ENCODE peak calls at places on chromosomes 4 and X, in six cellular contexts. One of them, this sample, is unnamed.

GRCh38 chrX:116490091-116490490 is 27.3 kb upstream of the CT83 start:
- DNase-seq in heart left ventricle: no peak
- DNase-seq in fibroblast of mammary gland: peak; percentile 8
- DNase-seq in breast epithelium: no peak
- DNase-seq in right atrium auricular region: no peak
- DNase-seq in A549: peak; percentile 1
- DNase-seq in this sample: no peak

GRCh38 chrX:47221756-47222155 is 3.3 kb downstream of the CDK16 start:
- DNase-seq in heart left ventricle: no peak
- DNase-seq in fibroblast of mammary gland: no peak
- DNase-seq in breast epithelium: no peak
- DNase-seq in right atrium auricular region: no peak
- DNase-seq in A549: no peak
- DNase-seq in this sample: no peak

GRCh38 chr4:87839309-87839946 is 6.7 kb downstream of the MEPE start:
- DNase-seq in heart left ventricle: no peak
- DNase-seq in fibroblast of mammary gland: peak; percentile 56
- DNase-seq in breast epithelium: no peak
- DNase-seq in right atrium auricular region: peak; percentile 69
- DNase-seq in A549: peak; percentile 34
- DNase-seq in this sample: no peak

GRCh38 chr4:41120297-41121217 is 93.8 kb downstream of the APBB2 start:
- DNase-seq in heart left ventricle: no peak
- DNase-seq in fibroblast of mammary gland: peak; percentile 71
- DNase-seq in breast epithelium: no peak
- DNase-seq in right atrium auricular region: peak; percentile 69
- DNase-seq in A549: no peak
- DNase-seq in this sample: no peak

GRCh38 chrX:10104958-10105658 is 51.7 kb upstream of the CLCN4 start:
- DNase-seq in heart left ventricle: no peak
- DNase-seq in fibroblast of mammary gland: peak; percentile 21
- DNase-seq in breast epithelium: no peak
- DNase-seq in right atrium auricular region: no peak
- DNase-seq in A549: no peak
- DNase-seq in this sample: no peak

GRCh38 chrX:24646745-24647182 is 383 bp downstream of the PCYT1B start:
- DNase-seq in heart left ventricle: no peak
- DNase-seq in fibroblast of mammary gland: peak; percentile 5
- DNase-seq in breast epithelium: no peak
- DNase-seq in right atrium auricular region: no peak
- DNase-seq in A549: no peak
- DNase-seq in this sample: no peak

GRCh38 chr4:113874480-113874879 is 105.0 kb downstream of the ARSJ start:
- DNase-seq in heart left ventricle: no peak
- DNase-seq in fibroblast of mammary gland: no peak
- DNase-seq in breast epithelium: no peak
- DNase-seq in right atrium auricular region: no peak
- DNase-seq in A549: no peak
- DNase-seq in this sample: no peak

GRCh38 chr4:139754913-139755312 is 89.3 kb downstream of the MGST2 start:
- DNase-seq in heart left ventricle: no peak
- DNase-seq in fibroblast of mammary gland: no peak
- DNase-seq in breast epithelium: no peak
- DNase-seq in right atrium auricular region: no peak
- DNase-seq in A549: no peak
- DNase-seq in this sample: no peak

GRCh38 chrX:17020371-17020770 is 73.9 kb downstream of the REPS2 start:
- DNase-seq in heart left ventricle: no peak
- DNase-seq in fibroblast of mammary gland: peak; percentile 61
- DNase-seq in breast epithelium: no peak
- DNase-seq in right atrium auricular region: no peak
- DNase-seq in A549: no peak
- DNase-seq in this sample: no peak

GRCh38 chrX:96721398-96721797 is 36.8 kb downstream of the DIAPH2 start:
- DNase-seq in heart left ventricle: no peak
- DNase-seq in fibroblast of mammary gland: no peak
- DNase-seq in breast epithelium: no peak
- DNase-seq in right atrium auricular region: no peak
- DNase-seq in A549: no peak
- DNase-seq in this sample: no peak

GRCh38 chrX:136626237-136626636 is 21.7 kb upstream of the CD40LG start:
- DNase-seq in heart left ventricle: no peak
- DNase-seq in fibroblast of mammary gland: no peak
- DNase-seq in breast epithelium: no peak
- DNase-seq in right atrium auricular region: no peak
- DNase-seq in A549: no peak
- DNase-seq in this sample: no peak
- H3K4me3 ChIP-seq in heart left ventricle: no peak overlapping the region
- H3K4me3 ChIP-seq in fibroblast of mammary gland: no peak overlapping the region
- H3K4me3 ChIP-seq in breast epithelium: no peak overlapping the region
- H3K4me3 ChIP-seq in right atrium auricular region: no peak overlapping the region
- H3K4me3 ChIP-seq in A549: no peak overlapping the region
- H3K4me3 ChIP-seq in this sample: no peak overlapping the region

GRCh38 chr4:141814499-141814898 is 178.1 kb downstream of the IL15 start:
- DNase-seq in heart left ventricle: no peak
- DNase-seq in fibroblast of mammary gland: no peak
- DNase-seq in breast epithelium: no peak
- DNase-seq in right atrium auricular region: no peak
- DNase-seq in A549: no peak
- DNase-seq in this sample: no peak
- TF ChIP-seq CTCF in heart left ventricle: no peak
- TF ChIP-seq CTCF in fibroblast of mammary gland: no peak
- TF ChIP-seq CTCF in breast epithelium: no peak
- TF ChIP-seq CTCF in right atrium auricular region: no peak
- TF ChIP-seq CTCF in A549: no peak
- TF ChIP-seq CTCF in this sample: no peak

DNA sequence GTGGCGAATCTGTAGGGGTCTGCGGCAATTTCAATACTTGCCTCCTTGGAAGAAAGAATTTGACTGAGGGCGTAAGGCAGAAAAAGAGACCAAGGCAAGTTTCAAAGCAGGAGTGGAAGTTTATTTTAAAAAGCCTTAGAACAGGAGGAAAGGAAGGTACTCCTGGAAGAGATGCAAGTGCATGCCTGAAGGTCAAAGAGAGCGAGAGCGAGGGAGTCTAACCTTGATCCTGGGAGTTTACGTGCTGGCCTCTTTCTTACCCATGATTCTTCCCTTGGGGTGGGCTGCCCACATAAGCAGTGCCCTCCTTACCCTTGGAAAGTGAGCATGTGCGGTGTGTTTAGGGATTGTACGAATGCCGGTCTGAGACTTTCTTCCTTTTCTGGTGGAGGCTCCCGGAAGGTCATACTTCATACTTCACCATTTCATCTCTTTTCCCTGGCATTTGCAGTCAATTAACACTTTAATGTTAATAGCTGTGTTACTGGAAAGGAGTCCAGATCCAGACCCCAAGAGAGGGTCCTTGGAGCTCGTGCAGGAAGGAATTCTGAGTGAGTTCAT is 40.0 kb downstream of the ARSD start:
- DNase-seq in heart left ventricle: no peak
- DNase-seq in fibroblast of mammary gland: no peak
- DNase-seq in breast epithelium: no peak
- DNase-seq in right atrium auricular region: no peak
- DNase-seq in A549: no peak
- DNase-seq in this sample: no peak
- H3K4me3 ChIP-seq in heart left ventricle: peak overlapping the region; percentile 44
- H3K4me3 ChIP-seq in fibroblast of mammary gland: peak overlapping the region; percentile 36
- H3K4me3 ChIP-seq in breast epithelium: peak overlapping the region; percentile 46
- H3K4me3 ChIP-seq in right atrium auricular region: peak overlapping the region; percentile 26
- H3K4me3 ChIP-seq in A549: peak overlapping the region; percentile 43
- H3K4me3 ChIP-seq in this sample: peak overlapping the region; percentile 34

GRCh38 chr4:3416821-3417221 is 24.9 kb upstream of the HGFAC start:
- DNase-seq in heart left ventricle: peak; percentile 53
- DNase-seq in fibroblast of mammary gland: no peak
- DNase-seq in breast epithelium: no peak
- DNase-seq in right atrium auricular region: no peak
- DNase-seq in A549: no peak
- DNase-seq in this sample: no peak

GRCh38 chr4:3416270-3416669 is 25.5 kb upstream of the HGFAC start:
- DNase-seq in heart left ventricle: peak; percentile 31
- DNase-seq in fibroblast of mammary gland: no peak
- DNase-seq in breast epithelium: no peak
- DNase-seq in right atrium auricular region: no peak
- DNase-seq in A549: no peak
- DNase-seq in this sample: no peak

GRCh38 chr4:3419836-3420605 is 21.7 kb upstream of the HGFAC start:
- DNase-seq in heart left ventricle: peak; percentile 21
- DNase-seq in fibroblast of mammary gland: no peak
- DNase-seq in breast epithelium: no peak
- DNase-seq in right atrium auricular region: no peak
- DNase-seq in A549: no peak
- DNase-seq in this sample: no peak

GRCh38 chr4:3417448-3417847 is 24.3 kb upstream of the HGFAC start:
- DNase-seq in heart left ventricle: peak; percentile 55
- DNase-seq in fibroblast of mammary gland: no peak
- DNase-seq in breast epithelium: no peak
- DNase-seq in right atrium auricular region: no peak
- DNase-seq in A549: no peak
- DNase-seq in this sample: no peak

GRCh38 chr4:3418029-3418762 is 23.6 kb upstream of the HGFAC start:
- DNase-seq in heart left ventricle: peak; percentile 57
- DNase-seq in fibroblast of mammary gland: no peak
- DNase-seq in breast epithelium: no peak
- DNase-seq in right atrium auricular region: no peak
- DNase-seq in A549: no peak
- DNase-seq in this sample: no peak
- TF ChIP-seq CTCF in heart left ventricle: no peak
- TF ChIP-seq CTCF in fibroblast of mammary gland: no peak
- TF ChIP-seq CTCF in breast epithelium: no peak
- TF ChIP-seq CTCF in right atrium auricular region: no peak
- TF ChIP-seq CTCF in A549: peak; percentile 19
- TF ChIP-seq CTCF in this sample: peak; percentile 21

DNA sequence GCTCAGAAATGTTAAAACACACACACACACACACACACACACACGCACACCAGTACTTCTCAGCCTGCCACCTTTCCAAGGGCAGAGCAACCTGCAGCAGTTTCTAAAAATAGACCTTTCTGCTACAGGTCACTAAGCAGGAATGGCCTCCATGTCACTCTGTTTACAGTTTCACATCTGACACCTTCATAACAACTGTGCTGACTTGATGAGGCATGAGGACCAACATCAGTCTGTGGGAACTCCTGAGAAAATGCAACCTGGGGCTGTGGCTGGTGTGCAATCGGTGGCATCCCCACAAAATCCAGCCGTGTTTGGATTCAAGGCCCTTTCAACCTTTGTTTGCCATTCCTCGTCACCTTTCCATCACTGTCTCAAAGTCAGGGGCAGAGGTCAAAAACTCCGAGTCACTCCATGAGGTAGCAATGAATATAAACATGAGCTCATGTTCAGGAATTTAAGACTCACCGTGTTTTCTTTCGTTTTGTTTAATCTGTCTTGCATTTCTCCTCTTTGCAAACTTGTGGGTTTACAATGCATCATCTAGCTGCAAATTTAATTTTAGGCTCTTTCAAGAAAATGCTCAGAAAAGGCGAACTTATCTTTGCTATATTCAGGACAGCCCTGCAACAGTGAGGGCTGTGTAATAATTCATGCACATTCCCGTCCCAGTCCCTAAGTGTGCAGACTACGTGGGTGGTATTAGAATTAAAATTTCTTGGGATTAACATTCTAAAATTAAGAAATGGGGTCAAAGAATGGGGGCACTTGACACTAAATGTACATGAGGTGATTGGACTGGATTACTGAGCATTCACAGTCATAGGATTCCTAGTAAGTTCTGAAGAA is 135.3 kb downstream of the SHROOM3 start:
- DNase-seq in heart left ventricle: no peak
- DNase-seq in fibroblast of mammary gland: peak; percentile 63
- DNase-seq in breast epithelium: no peak
- DNase-seq in right atrium auricular region: no peak
- DNase-seq in A549: peak; percentile 67
- DNase-seq in this sample: no peak
- H3K4me3 ChIP-seq in heart left ventricle: no peak overlapping the region
- H3K4me3 ChIP-seq in fibroblast of mammary gland: no peak overlapping the region
- H3K4me3 ChIP-seq in breast epithelium: no peak overlapping the region
- H3K4me3 ChIP-seq in right atrium auricular region: no peak overlapping the region
- H3K4me3 ChIP-seq in A549: peak overlapping the region; percentile 10
- H3K4me3 ChIP-seq in this sample: no peak overlapping the region

GRCh38 chr4:117085185-117085701 is at the start of gene TRAM1L1:
- DNase-seq in heart left ventricle: peak; percentile 76
- DNase-seq in fibroblast of mammary gland: peak; percentile 51
- DNase-seq in breast epithelium: peak; percentile 62
- DNase-seq in right atrium auricular region: peak; percentile 67
- DNase-seq in A549: peak; percentile 61
- DNase-seq in this sample: peak; percentile 10
- TF ChIP-seq CTCF in heart left ventricle: no peak
- TF ChIP-seq CTCF in fibroblast of mammary gland: no peak
- TF ChIP-seq CTCF in breast epithelium: no peak
- TF ChIP-seq CTCF in right atrium auricular region: no peak
- TF ChIP-seq CTCF in A549: no peak
- TF ChIP-seq CTCF in this sample: no peak

GRCh38 chr4:94455081-94455480 is 3.3 kb downstream of the PDLIM5 start:
- DNase-seq in heart left ventricle: no peak
- DNase-seq in fibroblast of mammary gland: peak; percentile 87
- DNase-seq in breast epithelium: peak; percentile 67
- DNase-seq in right atrium auricular region: peak; percentile 88
- DNase-seq in A549: peak; percentile 60
- DNase-seq in this sample: no peak
- H3K4me3 ChIP-seq in heart left ventricle: peak overlapping the region; percentile 87
- H3K4me3 ChIP-seq in fibroblast of mammary gland: no peak overlapping the region
- H3K4me3 ChIP-seq in breast epithelium: peak overlapping the region; percentile 94
- H3K4me3 ChIP-seq in right atrium auricular region: peak overlapping the region; percentile 98
- H3K4me3 ChIP-seq in A549: peak overlapping the region; percentile 87
- H3K4me3 ChIP-seq in this sample: no peak overlapping the region